ENCODE peak calls at places on chromosomes 3 and 15, in seven cellular contexts. F, S, Z, W, D, N and B are unnamed samples.

GRCh38 chr3:140720242-140720641 is 42.4 kb downstream of the TRIM42 start:
- DNase-seq in F (no peak), S (no peak), Z (no peak), W (no peak), D (no peak), N (no peak), B (no peak)

GRCh38 chr3:179541596-179541995 is 21.1 kb upstream of the ACTL6A start:
- DNase-seq in F (no peak), S (no peak), Z (no peak), W (no peak), D (no peak), N (no peak), B (no peak)

GRCh38 chr3:82940124-82940523 is 1178.7 kb upstream of the GBE1 start:
- DNase-seq in F (no peak), S (no peak), Z (no peak), W (no peak), D (no peak), N (no peak), B (no peak)

GRCh38 chr3:175737646-175738572 is 878.8 kb downstream of the NAALADL2 start:
- DNase-seq in F (no peak), S (no peak), Z (no peak), W (no peak), D (no peak), N (no peak), B (no peak)

GRCh38 chr15:52417501-52417900 is 111.2 kb downstream of the MYO5A start:
- DNase-seq in F (no peak), S (no peak), Z (no peak), W (peak), D (no peak), N (no peak), B (no peak)

GRCh38 chr15:78131295-78132021 is at the start of gene CIB2:
- DNase-seq in F (no peak), S (no peak), Z (peak), W (peak), D (peak), N (peak), B (peak)

GRCh38 chr3:171443211-171443957 is 16.8 kb downstream of the TNIK start:
- DNase-seq in F (no peak), S (no peak), Z (no peak), W (no peak), D (no peak), N (no peak), B (no peak)

GRCh38 chr3:38662544-38662943 is 13.1 kb upstream of the SCN5A start:
- DNase-seq in F (peak), S (no peak), Z (peak), W (peak), D (no peak), N (no peak), B (peak)

GRCh38 chr3:196486263-196486662 is 17.3 kb downstream of the RNF168 start:
- DNase-seq in F (no peak), S (no peak), Z (no peak), W (no peak), D (no peak), N (no peak), B (no peak)

GRCh38 chr3:17810759-17811158 is 68.3 kb upstream of the TBC1D5 start:
- DNase-seq in F (peak), S (no peak), Z (peak), W (peak), D (no peak), N (peak), B (no peak)

GRCh38 chr3:189301479-189301878 is 129.7 kb downstream of the TPRG1 start:
- DNase-seq in F (no peak), S (no peak), Z (no peak), W (no peak), D (no peak), N (no peak), B (no peak)

GRCh38 chr15:66043264-66043663 is 174.0 kb downstream of the RAB11A start:
- DNase-seq in F (no peak), S (no peak), Z (no peak), W (no peak), D (no peak), N (no peak), B (no peak)

GRCh38 chr3:54621181-54621580 is 306.7 kb downstream of the LRTM1 start:
- DNase-seq in F (no peak), S (no peak), Z (no peak), W (no peak), D (peak), N (no peak), B (no peak)

GRCh38 chr15:90930861-90931629 is 1.3 kb downstream of the HDDC3 start:
- DNase-seq in F (no peak), S (no peak), Z (no peak), W (no peak), D (no peak), N (no peak), B (no peak)

GRCh38 chr15:84108725-84109124 is 126.8 kb upstream of the GOLGA6L4 start:
- DNase-seq in F (peak), S (no peak), Z (peak), W (peak), D (no peak), N (no peak), B (no peak)

GRCh38 chr15:90013503-90013937 is 12.4 kb downstream of the ZNF710 start:
- DNase-seq in F (no peak), S (no peak), Z (no peak), W (no peak), D (no peak), N (no peak), B (peak)

GRCh38 chr3:68220832-68221231 is 566.4 kb upstream of the SUCLG2 start:
- DNase-seq in F (no peak), S (no peak), Z (no peak), W (no peak), D (no peak), N (no peak), B (no peak)

GRCh38 chr15:52292780-52293392 is 2.7 kb downstream of the MYO5C start:
- DNase-seq in F (no peak), S (no peak), Z (peak), W (no peak), D (no peak), N (no peak), B (no peak)

GRCh38 chr3:45544719-45545296 is 49.7 kb upstream of the LIMD1 start:
- DNase-seq in F (no peak), S (no peak), Z (no peak), W (no peak), D (no peak), N (no peak), B (no peak)
- TF ChIP-seq CTCF in F (peak), S (no peak), Z (no peak), W (peak), D (no peak), N (peak), B (no peak)

GRCh38 chr3:72160351-72160750 is 375.4 kb upstream of the PROK2 start:
- DNase-seq in F (no peak), S (no peak), Z (no peak), W (no peak), D (no peak), N (no peak), B (no peak)

GRCh38 chr3:72162649-72163184 is 377.8 kb upstream of the PROK2 start:
- DNase-seq in F (no peak), S (no peak), Z (no peak), W (no peak), D (no peak), N (no peak), B (no peak)

GRCh38 chr3:72159487-72159886 is 374.5 kb upstream of the PROK2 start:
- DNase-seq in F (no peak), S (no peak), Z (no peak), W (no peak), D (no peak), N (no peak), B (no peak)

GRCh38 chr3:72163809-72164634 is 379.1 kb upstream of the PROK2 start:
- DNase-seq in F (no peak), S (no peak), Z (no peak), W (no peak), D (no peak), N (peak), B (peak)

GRCh38 chr3:72161870-72162617 is 377.1 kb upstream of the PROK2 start:
- DNase-seq in F (no peak), S (no peak), Z (peak), W (no peak), D (no peak), N (no peak), B (no peak)
- TF ChIP-seq REST in F (no peak), S (no peak), Z (no peak), W (no peak), D (no peak), N (no peak), B (no peak)

DNA sequence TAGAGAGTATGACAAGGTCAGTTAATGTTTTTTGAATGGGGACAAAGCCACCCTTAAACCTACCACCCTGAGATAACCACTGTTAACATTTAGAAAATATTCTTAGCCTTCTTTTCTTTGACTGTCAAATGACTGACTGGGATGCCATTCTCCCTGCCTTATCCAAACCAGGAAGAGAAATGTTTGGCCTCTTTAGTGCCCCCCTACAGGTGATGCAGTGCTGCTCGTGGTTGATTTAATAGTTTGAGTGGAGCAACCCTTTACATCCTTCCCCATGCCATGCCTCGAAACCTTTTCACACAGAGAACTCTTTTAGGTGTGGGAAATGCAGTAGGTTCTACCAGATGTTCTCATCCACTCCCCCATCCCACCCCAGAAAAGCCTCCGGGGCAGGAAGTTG is 38.7 kb upstream of the UMPS start:
- DNase-seq in F (no peak), S (no peak), Z (no peak), W (peak), D (peak), N (no peak), B (no peak)
- TF ChIP-seq CTCF in F (no peak), S (peak), Z (no peak), W (peak), D (no peak), N (no peak), B (no peak)

GRCh38 chr15:45790325-45790943 is 155.6 kb downstream of the SQOR start:
- DNase-seq in F (peak), S (peak), Z (peak), W (peak), D (peak), N (peak), B (no peak)
- TF ChIP-seq REST in F (no peak), S (no peak), Z (no peak), W (no peak), D (no peak), N (no peak), B (no peak)

GRCh38 chr3:185455860-185456259 is 43.0 kb downstream of the TMEM41A start:
- DNase-seq in F (no peak), S (no peak), Z (no peak), W (no peak), D (no peak), N (no peak), B (no peak)
- TF ChIP-seq CTCF in F (peak), S (no peak), Z (no peak), W (no peak), D (no peak), N (no peak), B (no peak)

GRCh38 chr3:65960087-65960486 is 78.6 kb downstream of the MAGI1 start:
- DNase-seq in F (no peak), S (no peak), Z (no peak), W (no peak), D (no peak), N (no peak), B (no peak)

GRCh38 chr3:65961128-65961527 is 77.6 kb downstream of the MAGI1 start:
- DNase-seq in F (no peak), S (no peak), Z (no peak), W (no peak), D (no peak), N (no peak), B (no peak)

GRCh38 chr3:65967376-65967775 is 71.3 kb downstream of the MAGI1 start:
- DNase-seq in F (no peak), S (no peak), Z (no peak), W (no peak), D (no peak), N (no peak), B (no peak)

GRCh38 chr3:65961733-65962132 is 77.0 kb downstream of the MAGI1 start:
- DNase-seq in F (no peak), S (no peak), Z (no peak), W (no peak), D (no peak), N (no peak), B (no peak)

DNA sequence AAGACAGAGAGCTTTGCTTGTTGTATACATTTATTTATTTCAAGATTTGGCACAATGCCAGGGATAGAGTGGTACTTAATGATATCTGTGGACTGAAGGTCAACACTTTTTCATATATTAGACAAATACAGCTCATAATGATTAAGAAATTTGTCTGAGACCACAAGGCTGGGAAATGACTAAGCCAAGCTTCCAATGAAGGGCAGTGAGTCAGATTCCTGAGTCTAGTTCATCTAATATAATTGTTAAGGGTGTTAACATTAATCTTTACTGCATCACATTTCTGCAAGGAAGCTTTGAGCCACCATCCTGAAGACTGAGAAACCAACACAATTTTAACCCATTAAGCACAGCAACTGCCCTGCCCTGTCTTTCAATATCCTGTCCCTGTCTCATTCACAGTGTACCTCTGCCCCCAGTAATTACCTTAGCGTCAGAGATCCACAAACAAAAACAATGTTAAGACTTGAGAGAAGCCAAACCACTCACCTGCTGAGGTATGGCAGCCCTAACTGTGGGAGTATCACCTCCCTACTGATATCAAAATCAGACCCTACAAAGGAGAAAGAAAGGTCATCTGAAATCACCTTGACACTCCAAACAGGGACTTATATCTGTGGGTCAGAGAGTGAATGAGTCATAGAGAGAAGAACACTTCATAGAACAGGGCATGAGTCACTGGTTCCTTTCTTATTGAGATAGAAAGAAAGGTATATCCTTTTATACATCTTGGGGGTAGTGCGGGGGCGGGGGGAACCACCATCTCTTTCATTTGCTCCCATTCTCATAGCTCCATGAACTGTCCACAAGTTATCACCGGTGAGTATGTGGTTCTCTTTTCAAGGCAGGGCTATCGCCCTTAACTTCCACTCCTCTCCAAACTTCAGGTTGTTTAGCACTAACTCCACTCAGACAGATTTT is 74.7 kb downstream of the MAGI1 start:
- DNase-seq in F (peak), S (peak), Z (peak), W (peak), D (no peak), N (peak), B (no peak)
- TF ChIP-seq REST in F (no peak), S (no peak), Z (no peak), W (no peak), D (no peak), N (no peak), B (no peak)

GRCh38 chr15:59360305-59360704 is 12.4 kb downstream of the MYO1E start:
- DNase-seq in F (no peak), S (no peak), Z (no peak), W (peak), D (no peak), N (no peak), B (no peak)
- TF ChIP-seq CTCF in F (peak), S (no peak), Z (no peak), W (peak), D (peak), N (no peak), B (no peak)

GRCh38 chr15:56432304-56432703 is 32.6 kb downstream of the MNS1 start:
- DNase-seq in F (no peak), S (no peak), Z (no peak), W (no peak), D (no peak), N (no peak), B (no peak)

GRCh38 chr15:56425976-56426375 is 39.0 kb downstream of the MNS1 start:
- DNase-seq in F (no peak), S (no peak), Z (no peak), W (no peak), D (no peak), N (no peak), B (no peak)

GRCh38 chr15:56425276-56425675 is 39.7 kb downstream of the MNS1 start:
- DNase-seq in F (no peak), S (no peak), Z (no peak), W (no peak), D (no peak), N (no peak), B (no peak)

GRCh38 chr15:56428821-56429458 is 36.0 kb downstream of the MNS1 start:
- DNase-seq in F (peak), S (peak), Z (peak), W (peak), D (peak), N (peak), B (peak)
- TF ChIP-seq REST in F (no peak), S (no peak), Z (no peak), W (no peak), D (no peak), N (no peak), B (no peak)